ENCODE peak calls at places on chromosomes 13 and 19, in four cellular contexts. R is AG10803, O is islet precursor cell, U is activated B cell treated with CpG ODN at 0.5 μM for 24 hours. X is an unnamed sample.

GRCh38 chr19:17861542-17862402 is 2.1 kb downstream of the RPL18A start:
- DNase-seq in R (no peak), O (peak), U (no peak), X (no peak)

GRCh38 chr13:108967371-108967770 is 338.0 kb downstream of the MYO16 start:
- DNase-seq in R (no peak), O (no peak), U (no peak), X (no peak)

GRCh38 chr19:32868206-32868950 is 1.2 kb downstream of the SLC7A9 start:
- DNase-seq in R (no peak), O (no peak), U (no peak), X (no peak)

GRCh38 chr19:21910318-21910717 is 74.3 kb upstream of the ZNF43 start:
- DNase-seq in R (no peak), O (no peak), U (no peak), X (no peak)

GRCh38 chr19:46068345-46069258 is 27.8 kb upstream of the IGFL4 start:
- DNase-seq in R (peak), O (peak), U (no peak), X (no peak)

GRCh38 chr19:30069535-30070197 is 127.6 kb downstream of the URI1 start:
- DNase-seq in R (no peak), O (peak), U (no peak), X (no peak)

GRCh38 chr19:34664168-34664567 is 12.8 kb downstream of the SCGB2B2 start:
- DNase-seq in R (no peak), O (no peak), U (no peak), X (no peak)

GRCh38 chr19:17611462-17612244 is 56.2 kb downstream of the COLGALT1 start:
- DNase-seq in R (no peak), O (no peak), U (no peak), X (no peak)

GRCh38 chr13:84366484-84366883 is 484.2 kb upstream of the SLITRK1 start:
- DNase-seq in R (peak), O (no peak), U (no peak), X (no peak)

GRCh38 chr19:1453525-1454371 is 3.8 kb downstream of the APC2 start:
- DNase-seq in R (peak), O (no peak), U (no peak), X (no peak)

GRCh38 chr13:113748101-113748861 is 10.7 kb upstream of the TMEM255B start:
- DNase-seq in R (no peak), O (no peak), U (no peak), X (peak)